ENCODE peak calls at places on chromosome 10, in eight cellular contexts. One of them, this sample, is unnamed.

GRCh38 chr10:1297566-1298301 is 241.5 kb downstream of the WDR37 start:
- DNase-seq in RWPE1: no peak
- DNase-seq in lower leg skin: no peak
- DNase-seq in uterus: no peak
- DNase-seq in H9: peak
- DNase-seq in left ventricle myocardium inferior: no peak
- DNase-seq in PC-3: no peak
- DNase-seq in Calu3: no peak
- DNase-seq in this sample: no peak

GRCh38 chr10:5585517-5586222 is 60.9 kb downstream of the CALML3 start:
- DNase-seq in PC-3: peak
- DNase-seq in Calu3: no peak
- DNase-seq in lower leg skin: no peak
- DNase-seq in H9: no peak
- DNase-seq in uterus: no peak
- DNase-seq in left ventricle myocardium inferior: no peak
- DNase-seq in RWPE1: no peak
- DNase-seq in this sample: no peak

GRCh38 chr10:12727832-12728215 is 273.7 kb downstream of the CCDC3 start:
- DNase-seq in lower leg skin: no peak
- DNase-seq in uterus: no peak
- DNase-seq in Calu3: peak
- DNase-seq in RWPE1: no peak
- DNase-seq in PC-3: no peak
- DNase-seq in H9: no peak
- DNase-seq in left ventricle myocardium inferior: no peak
- DNase-seq in this sample: no peak

GRCh38 chr10:60423920-60424319 is 34.2 kb upstream of the ANK3 start:
- DNase-seq in H9: no peak
- DNase-seq in uterus: no peak
- DNase-seq in RWPE1: no peak
- DNase-seq in lower leg skin: no peak
- DNase-seq in left ventricle myocardium inferior: no peak
- DNase-seq in PC-3: peak
- DNase-seq in Calu3: no peak
- DNase-seq in this sample: no peak

GRCh38 chr10:99667108-99667751 is 7.9 kb downstream of the ENTPD7 start:
- DNase-seq in H9: no peak
- DNase-seq in PC-3: peak
- DNase-seq in uterus: no peak
- DNase-seq in lower leg skin: no peak
- DNase-seq in RWPE1: peak
- DNase-seq in Calu3: no peak
- DNase-seq in left ventricle myocardium inferior: no peak
- DNase-seq in this sample: no peak

GRCh38 chr10:22002531-22003110 is 909 bp downstream of the DNAJC1 start:
- DNase-seq in left ventricle myocardium inferior: no peak
- DNase-seq in RWPE1: peak
- DNase-seq in Calu3: peak
- DNase-seq in H9: no peak
- DNase-seq in uterus: no peak
- DNase-seq in lower leg skin: no peak
- DNase-seq in PC-3: peak
- DNase-seq in this sample: no peak

GRCh38 chr10:132319853-132320669 is 11.9 kb upstream of the LRRC27 start:
- DNase-seq in lower leg skin: peak
- DNase-seq in PC-3: peak
- DNase-seq in RWPE1: peak
- DNase-seq in left ventricle myocardium inferior: no peak
- DNase-seq in H9: no peak
- DNase-seq in Calu3: peak
- DNase-seq in uterus: no peak
- DNase-seq in this sample: no peak

GRCh38 chr10:92594194-92594593 is 1.3 kb downstream of the KIF11 start:
- DNase-seq in RWPE1: no peak
- DNase-seq in H9: no peak
- DNase-seq in PC-3: peak
- DNase-seq in left ventricle myocardium inferior: no peak
- DNase-seq in lower leg skin: no peak
- DNase-seq in uterus: no peak
- DNase-seq in Calu3: no peak
- DNase-seq in this sample: no peak

GRCh38 chr10:49600046-49600445 is 10.1 kb upstream of the SLC18A3 start:
- DNase-seq in H9: no peak
- DNase-seq in uterus: no peak
- DNase-seq in lower leg skin: no peak
- DNase-seq in RWPE1: no peak
- DNase-seq in PC-3: no peak
- DNase-seq in left ventricle myocardium inferior: no peak
- DNase-seq in Calu3: no peak
- DNase-seq in this sample: peak

GRCh38 chr10:22631646-22632278 is 82.6 kb downstream of the PIP4K2A start:
- DNase-seq in Calu3: no peak
- DNase-seq in uterus: no peak
- DNase-seq in lower leg skin: no peak
- DNase-seq in RWPE1: no peak
- DNase-seq in H9: no peak
- DNase-seq in PC-3: no peak
- DNase-seq in left ventricle myocardium inferior: no peak
- DNase-seq in this sample: no peak

GRCh38 chr10:63702107-63702506 is 180.9 kb downstream of the REEP3 start:
- DNase-seq in uterus: no peak
- DNase-seq in RWPE1: no peak
- DNase-seq in left ventricle myocardium inferior: no peak
- DNase-seq in H9: no peak
- DNase-seq in PC-3: no peak
- DNase-seq in lower leg skin: no peak
- DNase-seq in Calu3: no peak
- DNase-seq in this sample: no peak

GRCh38 chr10:71753960-71754505 is 19.3 kb downstream of the VSIR start:
- DNase-seq in H9: no peak
- DNase-seq in Calu3: no peak
- DNase-seq in RWPE1: no peak
- DNase-seq in lower leg skin: no peak
- DNase-seq in uterus: no peak
- DNase-seq in PC-3: no peak
- DNase-seq in left ventricle myocardium inferior: no peak
- DNase-seq in this sample: no peak

GRCh38 chr10:33485276-33485675 is 150.8 kb upstream of the NRP1 start:
- DNase-seq in PC-3: no peak
- DNase-seq in uterus: no peak
- DNase-seq in RWPE1: no peak
- DNase-seq in Calu3: no peak
- DNase-seq in H9: no peak
- DNase-seq in lower leg skin: no peak
- DNase-seq in left ventricle myocardium inferior: no peak
- DNase-seq in this sample: no peak

GRCh38 chr10:15879058-15879457 is 18.8 kb upstream of the MINDY3 start:
- DNase-seq in uterus: no peak
- DNase-seq in Calu3: no peak
- DNase-seq in lower leg skin: no peak
- DNase-seq in left ventricle myocardium inferior: no peak
- DNase-seq in RWPE1: peak
- DNase-seq in PC-3: peak
- DNase-seq in H9: no peak
- DNase-seq in this sample: no peak

GRCh38 chr10:112382539-112383235 is 8.8 kb downstream of the ACSL5 start:
- DNase-seq in PC-3: no peak
- DNase-seq in left ventricle myocardium inferior: no peak
- DNase-seq in uterus: no peak
- DNase-seq in Calu3: no peak
- DNase-seq in H9: no peak
- DNase-seq in lower leg skin: no peak
- DNase-seq in RWPE1: no peak
- DNase-seq in this sample: peak

GRCh38 chr10:132198068-132198370 is 11.3 kb downstream of the DPYSL4 start:
- DNase-seq in RWPE1: no peak
- DNase-seq in uterus: no peak
- DNase-seq in H9: no peak
- DNase-seq in lower leg skin: no peak
- DNase-seq in PC-3: no peak
- DNase-seq in left ventricle myocardium inferior: no peak
- DNase-seq in Calu3: no peak
- DNase-seq in this sample: no peak

GRCh38 chr10:116045957-116046356 is 227.0 kb downstream of the GFRA1 start:
- DNase-seq in PC-3: no peak
- DNase-seq in RWPE1: no peak
- DNase-seq in H9: no peak
- DNase-seq in lower leg skin: no peak
- DNase-seq in left ventricle myocardium inferior: no peak
- DNase-seq in uterus: no peak
- DNase-seq in Calu3: no peak
- DNase-seq in this sample: no peak

GRCh38 chr10:4914213-4914850 is 48.9 kb upstream of the AKR1C1 start:
- DNase-seq in left ventricle myocardium inferior: no peak
- DNase-seq in lower leg skin: no peak
- DNase-seq in PC-3: no peak
- DNase-seq in Calu3: no peak
- DNase-seq in H9: no peak
- DNase-seq in uterus: no peak
- DNase-seq in RWPE1: no peak
- DNase-seq in this sample: no peak

GRCh38 chr10:26478061-26478460 is 39.9 kb downstream of the APBB1IP start:
- DNase-seq in PC-3: no peak
- DNase-seq in left ventricle myocardium inferior: no peak
- DNase-seq in lower leg skin: no peak
- DNase-seq in uterus: no peak
- DNase-seq in RWPE1: no peak
- DNase-seq in Calu3: no peak
- DNase-seq in H9: no peak
- DNase-seq in this sample: no peak

GRCh38 chr10:113680172-113681111 is 730 bp downstream of the CASP7 start:
- DNase-seq in Calu3: peak
- DNase-seq in PC-3: peak
- DNase-seq in RWPE1: peak
- DNase-seq in lower leg skin: peak
- DNase-seq in uterus: peak
- DNase-seq in H9: no peak
- DNase-seq in left ventricle myocardium inferior: peak
- DNase-seq in this sample: no peak

GRCh38 chr10:72340510-72340895 is 14.2 kb downstream of the DNAJB12 start:
- DNase-seq in uterus: peak
- DNase-seq in PC-3: peak
- DNase-seq in lower leg skin: no peak
- DNase-seq in H9: peak
- DNase-seq in RWPE1: peak
- DNase-seq in Calu3: peak
- DNase-seq in left ventricle myocardium inferior: peak
- DNase-seq in this sample: no peak

GRCh38 chr10:73871295-73871914 is 3.0 kb downstream of the CAMK2G start:
- DNase-seq in PC-3: no peak
- DNase-seq in RWPE1: no peak
- DNase-seq in left ventricle myocardium inferior: no peak
- DNase-seq in uterus: no peak
- DNase-seq in H9: no peak
- DNase-seq in lower leg skin: no peak
- DNase-seq in Calu3: no peak
- DNase-seq in this sample: no peak

GRCh38 chr10:80284522-80284921 is 4.9 kb downstream of the MAT1A start:
- DNase-seq in Calu3: no peak
- DNase-seq in PC-3: no peak
- DNase-seq in RWPE1: no peak
- DNase-seq in lower leg skin: no peak
- DNase-seq in uterus: no peak
- DNase-seq in left ventricle myocardium inferior: no peak
- DNase-seq in H9: no peak
- DNase-seq in this sample: peak

GRCh38 chr10:70551491-70551890 is 51.0 kb downstream of the PRF1 start:
- DNase-seq in uterus: no peak
- DNase-seq in RWPE1: no peak
- DNase-seq in Calu3: no peak
- DNase-seq in lower leg skin: no peak
- DNase-seq in H9: no peak
- DNase-seq in left ventricle myocardium inferior: no peak
- DNase-seq in PC-3: no peak
- DNase-seq in this sample: no peak

GRCh38 chr10:62394556-62395018 is 20.4 kb downstream of the ZNF365 start:
- DNase-seq in H9: no peak
- DNase-seq in left ventricle myocardium inferior: no peak
- DNase-seq in lower leg skin: no peak
- DNase-seq in RWPE1: no peak
- DNase-seq in Calu3: no peak
- DNase-seq in PC-3: peak
- DNase-seq in uterus: no peak
- DNase-seq in this sample: no peak
- TF ChIP-seq CTCF in H9: no peak
- TF ChIP-seq CTCF in left ventricle myocardium inferior: no peak
- TF ChIP-seq CTCF in lower leg skin: no peak
- TF ChIP-seq CTCF in RWPE1: no peak
- TF ChIP-seq CTCF in Calu3: no peak
- TF ChIP-seq CTCF in PC-3: peak
- TF ChIP-seq CTCF in uterus: no peak
- TF ChIP-seq CTCF in this sample: no peak

GRCh38 chr10:103086799-103087198 is 106.3 kb downstream of the NT5C2 start:
- DNase-seq in RWPE1: no peak
- DNase-seq in PC-3: no peak
- DNase-seq in left ventricle myocardium inferior: no peak
- DNase-seq in lower leg skin: no peak
- DNase-seq in H9: no peak
- DNase-seq in Calu3: no peak
- DNase-seq in uterus: no peak
- DNase-seq in this sample: peak
- TF ChIP-seq CTCF in RWPE1: no peak
- TF ChIP-seq CTCF in PC-3: no peak
- TF ChIP-seq CTCF in left ventricle myocardium inferior: no peak
- TF ChIP-seq CTCF in lower leg skin: no peak
- TF ChIP-seq CTCF in H9: no peak
- TF ChIP-seq CTCF in Calu3: no peak
- TF ChIP-seq CTCF in uterus: no peak
- TF ChIP-seq CTCF in this sample: no peak

GRCh38 chr10:43316988-43317387 is 50.1 kb upstream of the RASGEF1A start:
- DNase-seq in H9: no peak
- DNase-seq in RWPE1: no peak
- DNase-seq in lower leg skin: no peak
- DNase-seq in uterus: no peak
- DNase-seq in Calu3: no peak
- DNase-seq in PC-3: peak
- DNase-seq in left ventricle myocardium inferior: no peak
- DNase-seq in this sample: no peak
- TF ChIP-seq CTCF in H9: peak
- TF ChIP-seq CTCF in RWPE1: no peak
- TF ChIP-seq CTCF in lower leg skin: no peak
- TF ChIP-seq CTCF in uterus: no peak
- TF ChIP-seq CTCF in Calu3: no peak
- TF ChIP-seq CTCF in PC-3: no peak
- TF ChIP-seq CTCF in left ventricle myocardium inferior: no peak
- TF ChIP-seq CTCF in this sample: no peak

DNA sequence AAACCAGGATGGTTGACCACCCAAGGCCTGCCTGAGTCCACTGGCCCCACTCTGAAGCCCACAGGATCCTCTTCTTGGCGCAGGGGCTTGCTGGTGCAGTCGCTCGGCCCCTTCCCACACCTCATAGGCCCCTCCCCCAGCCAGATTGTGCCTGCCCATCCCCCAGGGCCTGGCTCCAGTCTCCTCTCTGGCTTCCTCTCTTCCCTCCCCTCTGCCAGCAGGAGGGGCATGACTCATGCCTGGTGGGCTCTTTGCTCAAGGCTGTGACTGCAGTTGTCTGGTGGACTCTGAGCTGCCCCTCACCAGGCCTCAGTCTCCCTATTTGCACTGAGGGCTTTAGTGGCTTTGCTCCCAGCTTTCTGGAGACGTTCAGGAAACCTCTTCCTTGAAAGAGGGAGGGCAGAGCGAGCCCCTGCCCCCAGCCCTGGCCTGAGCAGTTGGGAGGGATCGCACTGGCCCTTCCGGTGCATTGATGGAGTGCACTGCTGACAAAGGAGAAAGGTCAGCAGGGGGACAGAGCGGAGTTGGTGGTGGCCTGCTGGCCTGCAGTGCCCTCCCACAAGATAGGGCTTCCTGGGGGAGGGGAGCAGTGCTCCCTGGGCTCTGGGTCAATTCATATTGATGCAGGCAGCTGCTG is 60.7 kb downstream of the ZMIZ1 start:
- DNase-seq in PC-3: peak
- DNase-seq in Calu3: no peak
- DNase-seq in H9: peak
- DNase-seq in left ventricle myocardium inferior: no peak
- DNase-seq in RWPE1: no peak
- DNase-seq in uterus: no peak
- DNase-seq in lower leg skin: no peak
- DNase-seq in this sample: no peak
- TF ChIP-seq CTCF in PC-3: peak
- TF ChIP-seq CTCF in Calu3: no peak
- TF ChIP-seq CTCF in H9: no peak
- TF ChIP-seq CTCF in left ventricle myocardium inferior: no peak
- TF ChIP-seq CTCF in RWPE1: no peak
- TF ChIP-seq CTCF in uterus: no peak
- TF ChIP-seq CTCF in lower leg skin: no peak
- TF ChIP-seq CTCF in this sample: no peak